ENCODE peak calls at places on chromosomes 1 and 21, in five cellular contexts. D is SK-N-SH, F is K562, C is GM12878, H is HepG2. E is an unnamed sample.

GRCh38 chr1:201218409-201218808 is 27.8 kb downstream of the IGFN1 start:
- DNase-seq in H (no peak), C (no peak), D (no peak), F (no peak), E (no peak)

GRCh38 chr1:204088596-204088995 is 15.7 kb downstream of the SOX13 start:
- DNase-seq in F (no peak), C (no peak), D (no peak), H (no peak), E (no peak)

GRCh38 chr1:200724064-200724463 is 14.6 kb upstream of the CAMSAP2 start:
- DNase-seq in D (no peak), H (no peak), F (no peak), C (no peak), E (no peak)

GRCh38 chr1:96842215-96842614 is 120.6 kb downstream of the PTBP2 start:
- DNase-seq in H (no peak), F (no peak), D (no peak), C (no peak), E (no peak)

GRCh38 chr1:159493354-159493753 is 42.5 kb downstream of the OR10J5 start:
- DNase-seq in D (no peak), F (no peak), C (no peak), H (no peak), E (no peak)

GRCh38 chr1:20149601-20150325 is 10.6 kb downstream of the PLA2G2F start:
- DNase-seq in D (no peak), F (no peak), H (no peak), C (no peak), E (no peak)

GRCh38 chr21:37551406-37552355 is 185.1 kb downstream of the DYRK1A start:
- DNase-seq in H (peak; percentile 53), D (no peak), F (no peak), C (no peak), E (no peak)

GRCh38 chr1:15848143-15848928 is 829 bp downstream of the SPEN start:
- DNase-seq in D (peak; percentile 42), H (no peak), C (no peak), F (peak; percentile 57), E (peak; percentile 67)

GRCh38 chr1:111364690-111365089 is 62.8 kb downstream of the OVGP1 start:
- DNase-seq in H (peak; percentile 8), F (no peak), D (no peak), C (no peak), E (no peak)

GRCh38 chr21:33968998-33969353 is 53.4 kb upstream of the ATP5PO start:
- DNase-seq in F (no peak), C (no peak), D (no peak), H (no peak), E (peak; percentile 8)

GRCh38 chr21:33967086-33967571 is 51.5 kb upstream of the ATP5PO start:
- DNase-seq in H (peak; percentile 21), D (no peak), F (no peak), C (no peak), E (peak; percentile 14)

GRCh38 chr21:33969600-33969999 is 54.0 kb upstream of the ATP5PO start:
- DNase-seq in D (no peak), F (no peak), C (no peak), H (peak; percentile 33), E (no peak)

GRCh38 chr21:33966324-33966949 is 50.8 kb upstream of the ATP5PO start:
- DNase-seq in D (no peak), H (no peak), C (no peak), F (no peak), E (peak; percentile 30)

GRCh38 chr21:33968082-33968997 is 52.7 kb upstream of the ATP5PO start:
- DNase-seq in D (no peak), F (peak; percentile 58), C (no peak), H (peak; percentile 41), E (peak; percentile 59)
- TF ChIP-seq TAF1 in D (no peak), F (no peak), C (no peak), H (no peak), E (peak; percentile 44)

GRCh38 chr1:235018720-235019444 is 109.8 kb downstream of the TOMM20 start:
- DNase-seq in F (no peak), C (no peak), D (no peak), H (no peak), E (no peak)

GRCh38 chr1:235017191-235017590 is 111.4 kb downstream of the TOMM20 start:
- DNase-seq in C (no peak), H (no peak), D (no peak), F (no peak), E (no peak)

GRCh38 chr1:235019456-235019855 is 109.2 kb downstream of the TOMM20 start:
- DNase-seq in C (no peak), H (no peak), D (no peak), F (no peak), E (no peak)

GRCh38 chr1:235018161-235018560 is 110.5 kb downstream of the TOMM20 start:
- DNase-seq in D (no peak), F (no peak), H (peak; percentile 59), C (no peak), E (peak; percentile 19)

GRCh38 chr1:235017719-235018118 is 110.9 kb downstream of the TOMM20 start:
- DNase-seq in C (no peak), H (peak; percentile 41), D (no peak), F (no peak), E (no peak)
- H3K4me1 ChIP-seq in C (peaks cover 63% of the 10 kb centered on the region), H (peaks cover 63% of the 10 kb centered on the region), D (peaks cover 2% of the 10 kb centered on the region), F (peaks cover 7% of the 10 kb centered on the region), E (no peaks in the 10 kb centered on the region)

DNA sequence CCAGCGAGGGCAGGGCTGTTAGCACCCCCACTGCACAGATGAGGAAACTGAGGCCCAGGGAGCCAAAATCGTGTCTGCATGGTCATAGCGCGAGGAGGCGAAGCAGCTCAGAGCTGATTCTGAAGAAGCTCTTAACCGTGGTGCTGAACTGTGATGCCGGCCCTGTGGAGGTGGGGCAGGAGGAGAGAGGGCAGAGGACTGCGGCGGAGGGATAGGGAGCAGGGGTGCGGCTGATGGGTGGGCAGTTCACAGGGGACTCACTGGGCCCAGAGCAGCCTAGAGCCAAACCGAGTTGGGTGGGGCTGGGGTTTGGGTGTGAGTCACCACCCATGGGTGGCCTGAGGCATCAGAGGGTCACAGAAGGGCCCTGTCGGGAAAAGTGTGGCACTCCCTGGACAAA is 74.7 kb downstream of the RAP1GAP start:
- DNase-seq in F (peak; percentile 47), D (no peak), C (no peak), H (no peak), E (no peak)
- TF ChIP-seq TAF1 in F (no peak), D (no peak), C (no peak), H (no peak), E (no peak)

GRCh38 chr1:12450090-12450764 is 167.8 kb downstream of the DHRS3 start:
- DNase-seq in C (no peak), H (no peak), D (no peak), F (no peak), E (no peak)
- H3K4me1 ChIP-seq in C (peaks cover 23% of the 10 kb centered on the region), H (peaks cover 63% of the 10 kb centered on the region), D (peaks cover 48% of the 10 kb centered on the region), F (peaks cover 94% of the 10 kb centered on the region), E (no peaks in the 10 kb centered on the region)

DNA sequence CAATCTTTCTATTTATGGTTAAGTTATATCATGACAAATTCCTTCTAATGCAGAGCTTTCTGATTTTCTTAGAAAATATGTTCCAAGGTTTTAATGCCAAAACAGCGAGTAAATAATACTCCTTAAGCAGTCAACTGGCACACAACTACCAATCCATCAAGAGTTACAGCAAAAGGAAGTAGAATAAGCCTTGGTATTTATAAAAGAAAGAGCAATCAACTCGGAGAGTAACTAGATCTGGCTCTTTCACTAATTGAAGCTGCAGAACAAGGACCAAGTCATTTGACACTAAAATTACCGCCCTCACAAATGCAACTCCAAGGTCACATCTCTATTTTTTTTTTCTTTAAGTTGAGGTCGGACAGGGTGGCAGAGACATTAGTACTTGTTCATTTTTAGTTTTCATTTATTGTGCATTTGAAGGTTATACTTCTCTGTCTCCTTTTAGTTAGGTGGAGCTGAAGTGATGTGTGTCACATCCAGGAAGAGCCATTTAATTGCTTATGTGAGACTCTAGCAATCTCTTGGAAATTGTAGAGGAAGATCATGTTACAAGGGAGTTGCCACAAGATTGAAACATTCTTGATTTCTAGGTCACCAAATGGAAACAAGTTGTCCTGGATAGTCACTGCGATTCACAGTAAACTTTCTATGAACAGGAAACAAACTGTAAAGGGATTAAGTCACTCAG is 138.0 kb upstream of the ADAMTS5 start:
- DNase-seq in F (no peak), H (no peak), C (no peak), D (no peak), E (no peak)
- TF ChIP-seq TAF1 in F (no peak), H (no peak), C (no peak), D (no peak), E (no peak)

GRCh38 chr1:193264313-193265065 is 78.1 kb upstream of the B3GALT2 start:
- DNase-seq in C (no peak), D (no peak), H (no peak), F (no peak), E (no peak)

GRCh38 chr1:193262661-193263060 is 76.2 kb upstream of the B3GALT2 start:
- DNase-seq in H (no peak), D (no peak), C (no peak), F (no peak), E (no peak)

GRCh38 chr1:193259619-193260018 is 73.2 kb upstream of the B3GALT2 start:
- DNase-seq in F (no peak), H (no peak), D (no peak), C (no peak), E (no peak)

GRCh38 chr1:193260056-193260750 is 73.8 kb upstream of the B3GALT2 start:
- DNase-seq in H (no peak), D (no peak), F (no peak), C (no peak), E (no peak)

DNA sequence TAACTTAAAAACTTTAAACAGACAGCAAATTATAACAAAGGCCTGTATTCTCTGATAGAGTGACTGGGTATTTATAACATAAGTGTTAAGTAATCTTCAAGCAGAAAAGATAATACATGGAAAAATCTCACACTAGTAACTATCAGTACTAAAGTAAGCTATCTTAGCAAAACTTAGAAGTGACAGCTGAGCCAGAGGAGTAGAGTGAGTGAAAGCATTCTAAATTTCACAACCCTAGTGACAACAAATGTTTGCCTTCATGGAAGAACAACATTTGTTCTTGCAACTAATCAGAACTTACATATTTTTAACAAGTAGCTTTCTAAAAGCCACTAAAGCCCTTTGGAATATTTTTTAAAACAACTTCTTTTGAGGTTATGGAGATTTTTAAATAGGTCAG is 74.5 kb upstream of the B3GALT2 start:
- DNase-seq in F (no peak), C (no peak), D (no peak), H (no peak), E (no peak)
- H3K4me1 ChIP-seq in F (no peaks in the 10 kb centered on the region), C (peaks cover 7% of the 10 kb centered on the region), D (no peaks in the 10 kb centered on the region), H (no peaks in the 10 kb centered on the region), E (peaks cover 2% of the 10 kb centered on the region)

GRCh38 chr1:82400521-82400920 is 599.8 kb downstream of the ADGRL2 start:
- DNase-seq in F (no peak), C (no peak), D (no peak), H (no peak), E (no peak)

GRCh38 chr1:82401116-82401515 is 600.4 kb downstream of the ADGRL2 start:
- DNase-seq in D (no peak), H (no peak), F (no peak), C (no peak), E (no peak)

GRCh38 chr1:82398357-82398756 is 597.6 kb downstream of the ADGRL2 start:
- DNase-seq in F (no peak), C (no peak), H (no peak), D (no peak), E (no peak)

GRCh38 chr1:82395450-82395849 is 594.7 kb downstream of the ADGRL2 start:
- DNase-seq in C (no peak), H (no peak), D (no peak), F (no peak), E (no peak)

DNA sequence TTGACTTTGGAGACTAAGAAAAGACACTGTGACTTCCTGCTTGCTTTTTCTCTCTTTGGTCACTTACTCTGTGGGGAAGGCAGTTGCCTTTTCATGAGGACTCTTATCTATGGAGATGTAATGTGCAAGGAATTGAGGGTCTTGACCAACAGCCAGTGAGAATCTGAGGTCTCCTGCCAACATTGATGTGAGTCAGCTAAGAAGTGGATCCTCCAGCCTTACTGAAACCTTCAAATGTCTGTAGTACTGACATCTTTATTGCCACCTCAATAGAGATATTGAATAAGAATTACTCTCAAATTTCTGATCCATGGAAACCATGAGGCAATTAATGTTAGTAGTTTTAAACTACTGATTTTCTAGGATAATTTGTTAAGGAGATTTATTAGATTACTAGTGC is 598.4 kb downstream of the ADGRL2 start:
- DNase-seq in F (no peak), D (no peak), C (no peak), H (no peak), E (no peak)
- TF ChIP-seq TAF1 in F (no peak), D (no peak), C (no peak), H (no peak), E (no peak)

E was measured in H1.